ENCODE peak calls at places on chromosome 5, in six cellular contexts. N is RWPE2, C is WERI-Rb-1, E is mesendoderm, W is mammary epithelial cell, L is BJ. P is an unnamed sample. For H3K27me3, the result is how much of the 10 kb centered on the place peaks cover.

GRCh38 chr5:91128604-91129003 is 254.5 kb downstream of the ARRDC3 start:
- DNase-seq in W (no peak), N (no peak), C (no peak), L (no peak), E (no peak), P (no peak)

GRCh38 chr5:41754857-41755256 is 115.4 kb downstream of the OXCT1 start:
- DNase-seq in L (no peak), W (no peak), N (no peak), E (no peak), C (no peak), P (no peak)

GRCh38 chr5:168023190-168023589 is 268.3 kb upstream of the WWC1 start:
- DNase-seq in W (no peak), E (no peak), N (no peak), C (no peak), L (no peak), P (peak)

GRCh38 chr5:112116372-112116771 is 302.7 kb downstream of the EPB41L4A start:
- DNase-seq in E (no peak), C (no peak), N (no peak), L (no peak), W (no peak), P (no peak)

GRCh38 chr5:13412040-13412595 is 532.4 kb downstream of the DNAH5 start:
- DNase-seq in C (no peak), L (no peak), N (no peak), W (peak), E (no peak), P (no peak)

GRCh38 chr5:143527808-143528207 is 124.3 kb upstream of the NR3C1 start:
- DNase-seq in C (no peak), E (no peak), W (peak), N (no peak), L (no peak), P (no peak)

GRCh38 chr5:35239476-35239875 is 9.2 kb upstream of the PRLR start:
- DNase-seq in E (no peak), N (no peak), L (no peak), W (no peak), C (no peak), P (no peak)

GRCh38 chr5:14185336-14186131 is 42.4 kb downstream of the TRIO start:
- DNase-seq in C (no peak), N (no peak), E (no peak), L (no peak), W (peak), P (no peak)

GRCh38 chr5:152634596-152634995 is 229.5 kb upstream of the NMUR2 start:
- DNase-seq in C (peak), W (no peak), E (peak), N (no peak), L (no peak), P (peak)

GRCh38 chr5:135235551-135236100 is 163.4 kb downstream of the MACROH2A1 start:
- DNase-seq in L (no peak), C (no peak), N (peak), W (no peak), E (no peak), P (no peak)

GRCh38 chr5:150674376-150674821 is 13.3 kb downstream of the MYOZ3 start:
- DNase-seq in E (no peak), L (no peak), N (no peak), C (no peak), W (no peak), P (no peak)

GRCh38 chr5:73564644-73565165 is 734 bp downstream of the ANKRA2 start:
- DNase-seq in C (no peak), W (no peak), E (peak), N (no peak), L (no peak), P (peak)

GRCh38 chr5:176619203-176619568 is 9.2 kb upstream of the GPRIN1 start:
- DNase-seq in W (peak), L (peak), N (peak), E (peak), C (no peak), P (peak)

GRCh38 chr5:111984044-111984443 is 227.1 kb upstream of the NREP start:
- DNase-seq in L (peak), C (no peak), W (peak), E (no peak), N (no peak), P (peak)

GRCh38 chr5:82821978-82822927 is 254.9 kb downstream of the TMEM167A start:
- DNase-seq in L (no peak), W (peak), E (peak), C (no peak), N (no peak), P (no peak)

GRCh38 chr5:113378960-113379541 is 55.7 kb downstream of the TSSK1B start:
- DNase-seq in L (no peak), C (peak), E (peak), N (no peak), W (peak), P (peak)

GRCh38 chr5:178230879-178231735 is 1.5 kb downstream of the PHYKPL start:
- DNase-seq in E (no peak), C (no peak), N (no peak), L (no peak), W (no peak), P (no peak)

GRCh38 chr5:113020461-113021273 is 44.1 kb downstream of the DCP2 start:
- DNase-seq in L (no peak), W (peak), C (no peak), E (no peak), N (no peak), P (no peak)

GRCh38 chr5:23352437-23352836 is 155.0 kb upstream of the PRDM9 start:
- DNase-seq in L (no peak), C (peak), W (peak), E (peak), N (no peak), P (no peak)

GRCh38 chr5:132086277-132086794 is 12.7 kb downstream of the CSF2 start:
- DNase-seq in L (peak), C (no peak), W (peak), N (peak), E (peak), P (no peak)

GRCh38 chr5:106940986-106941385 is 729.8 kb downstream of the EFNA5 start:
- DNase-seq in N (no peak), E (no peak), W (no peak), L (no peak), C (no peak), P (no peak)

GRCh38 chr5:120101771-120102170 is 362.3 kb upstream of the PRR16 start:
- DNase-seq in C (no peak), N (no peak), W (no peak), L (no peak), E (no peak), P (no peak)

GRCh38 chr5:149128023-149128875 is 13.0 kb upstream of the ABLIM3 start:
- DNase-seq in L (no peak), E (peak), W (no peak), C (peak), N (no peak), P (peak)

GRCh38 chr5:76542887-76543690 is 80.1 kb downstream of the F2RL2 start:
- DNase-seq in N (no peak), E (peak), L (no peak), C (no peak), W (no peak), P (no peak)

GRCh38 chr5:10602031-10602806 is 38.3 kb downstream of the ANKRD33B start:
- DNase-seq in N (no peak), E (no peak), C (no peak), L (no peak), W (no peak), P (no peak)

GRCh38 chr5:115237066-115237465 is 25.6 kb downstream of the PGGT1B start:
- DNase-seq in C (no peak), L (no peak), N (no peak), E (no peak), W (no peak), P (no peak)

GRCh38 chr5:39132128-39132447 is 57.9 kb upstream of the RICTOR start:
- DNase-seq in W (peak), E (no peak), L (no peak), C (no peak), N (no peak), P (no peak)

GRCh38 chr5:65485405-65485804 is 3.7 kb upstream of the ADAMTS6 start:
- DNase-seq in W (no peak), C (no peak), N (no peak), L (no peak), E (no peak), P (no peak)

GRCh38 chr5:81233080-81233634 is at the start of gene CKMT2:
- DNase-seq in L (no peak), W (no peak), N (no peak), E (peak), C (peak), P (peak)
- H3K4me3 ChIP-seq in L (no peak), W (no peak), N (no peak), E (peak), C (peak), P (peak)

DNA sequence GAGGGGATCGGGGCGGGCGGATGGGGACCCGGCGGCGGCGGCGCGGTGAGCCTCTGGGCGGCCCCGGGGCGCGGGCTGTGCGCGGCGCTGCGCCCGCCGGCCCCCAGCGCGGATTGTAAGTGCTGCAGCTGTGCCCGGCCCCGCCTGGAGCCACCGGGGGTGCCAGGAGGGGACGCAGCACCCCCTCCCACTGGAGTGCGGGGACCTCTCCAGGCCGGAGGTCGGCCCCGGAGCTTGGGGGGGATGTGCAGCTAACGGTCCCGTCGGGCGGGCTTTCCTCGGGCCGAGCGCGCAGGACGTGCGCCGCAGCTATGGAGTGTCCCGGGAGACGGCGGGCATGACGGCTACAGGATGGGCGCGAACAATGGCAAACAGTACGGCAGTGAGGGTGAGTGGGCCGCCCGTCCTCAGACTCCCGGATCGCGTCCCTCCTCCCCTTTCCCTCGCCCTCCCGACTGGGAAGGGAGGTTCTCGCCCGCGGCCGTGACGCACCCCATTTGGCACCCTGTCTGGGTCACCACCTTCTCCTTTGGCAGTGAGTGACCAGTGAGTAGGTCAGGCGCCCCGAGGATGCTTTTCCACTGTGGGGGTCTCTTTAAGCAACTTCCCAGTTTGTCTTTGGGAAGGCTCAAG is 462 bp downstream of the FBXL7 start:
- DNase-seq in C (peak), W (peak), N (no peak), L (no peak), E (peak), P (peak)
- H3K27me3 ChIP-seq in C (under half), W (under half), N (under half), L (under half), E (under half), P (under half)

GRCh38 chr5:108798866-108799265 is 51.2 kb downstream of the FER start:
- DNase-seq in L (no peak), E (no peak), W (no peak), C (no peak), N (no peak), P (no peak)
- H3K4me3 ChIP-seq in L (no peak), E (no peak), W (no peak), C (no peak), N (no peak), P (no peak)

GRCh38 chr5:140073296-140073695 is 30.2 kb upstream of the NRG2 start:
- DNase-seq in N (no peak), L (no peak), W (no peak), E (no peak), C (no peak), P (peak)
- H3K27me3 ChIP-seq in N (under half), L (under half), W (under half), E (under half), C (under half), P (under half)

P was measured in H7.